ENCODE peak calls at places on chromosome 4, in five cellular contexts. K is AG10803, D is AG09309, S is WERI-Rb-1, B is retinal pigment epithelial cell. C is an unnamed sample.

GRCh38 chr4:59380841-59381366 is 1819.2 kb upstream of the ADGRL3 start:
- DNase-seq in K (no peak), D (no peak), S (no peak), B (no peak), C (no peak)

GRCh38 chr4:113292371-113293042 is 243.1 kb downstream of the ANK2 start:
- DNase-seq in K (peak; percentile 77), D (no peak), S (peak; percentile 67), B (no peak), C (peak; percentile 25)

GRCh38 chr4:147768113-147768512 is 36.2 kb downstream of the ARHGAP10 start:
- DNase-seq in K (peak; percentile 65), D (peak; percentile 86), S (no peak), B (no peak), C (no peak)

GRCh38 chr4:24471623-24472510 is 112.5 kb downstream of the DHX15 start:
- DNase-seq in K (peak; percentile 6), D (no peak), S (peak; percentile 18), B (no peak), C (peak; percentile 25)

GRCh38 chr4:93030670-93031069 is 726.9 kb downstream of the GRID2 start:
- DNase-seq in K (no peak), D (no peak), S (no peak), B (no peak), C (no peak)

GRCh38 chr4:7662507-7662846 is 227.7 kb upstream of the PSAPL1 start:
- DNase-seq in K (no peak), D (no peak), S (no peak), B (no peak), C (no peak)

GRCh38 chr4:55475394-55476243 is 71.1 kb downstream of the CLOCK start:
- DNase-seq in K (peak; percentile 69), D (peak; percentile 55), S (no peak), B (no peak), C (no peak)

GRCh38 chr4:145623831-145624230 is 4.6 kb downstream of the MMAA start:
- DNase-seq in K (peak; percentile 48), D (peak; percentile 25), S (no peak), B (no peak), C (no peak)

GRCh38 chr4:55125763-55126541 is 557 bp upstream of the KDR start:
- DNase-seq in K (peak; percentile 2), D (no peak), S (no peak), B (no peak), C (peak; percentile 4)

GRCh38 chr4:121827851-121828250 is 4.2 kb upstream of the CCNA2 start:
- DNase-seq in K (peak; percentile 31), D (peak; percentile 33), S (no peak), B (no peak), C (no peak)

GRCh38 chr4:101252721-101253120 is 94.6 kb downstream of the PPP3CA start:
- DNase-seq in K (peak; percentile 35), D (no peak), S (no peak), B (no peak), C (no peak)

GRCh38 chr4:7384003-7384928 is 50.5 kb downstream of the PSAPL1 start:
- DNase-seq in K (no peak), D (no peak), S (peak; percentile 5), B (no peak), C (no peak)

GRCh38 chr4:143358923-143359694 is 22.4 kb downstream of the GAB1 start:
- DNase-seq in K (peak; percentile 34), D (no peak), S (no peak), B (no peak), C (no peak)

GRCh38 chr4:13546855-13547562 is 2.7 kb upstream of the NKX3-2 start:
- DNase-seq in K (no peak), D (no peak), S (peak; percentile 61), B (no peak), C (peak; percentile 42)

GRCh38 chr4:148016063-148016637 is 284.3 kb downstream of the ARHGAP10 start:
- DNase-seq in K (no peak), D (no peak), S (no peak), B (peak; percentile 69), C (no peak)

GRCh38 chr4:17376205-17376604 is 135.7 kb downstream of the QDPR start:
- DNase-seq in K (peak; percentile 35), D (no peak), S (no peak), B (peak; percentile 28), C (no peak)

GRCh38 chr4:171279131-171279530 is 534.1 kb upstream of the GALNTL6 start:
- DNase-seq in K (no peak), D (no peak), S (no peak), B (no peak), C (no peak)

GRCh38 chr4:132003593-132003992 is 1145.5 kb upstream of the PCDH10 start:
- DNase-seq in K (no peak), D (no peak), S (peak; percentile 65), B (peak; percentile 76), C (no peak)

GRCh38 chr4:20127626-20128025 is 124.1 kb upstream of the SLIT2 start:
- DNase-seq in K (peak; percentile 19), D (no peak), S (no peak), B (no peak), C (no peak)

GRCh38 chr4:40180356-40180755 is 16.5 kb upstream of the RHOH start:
- DNase-seq in K (peak; percentile 93), D (peak; percentile 93), S (no peak), B (no peak), C (no peak)

GRCh38 chr4:17276821-17277220 is 235.1 kb downstream of the QDPR start:
- DNase-seq in K (peak; percentile 56), D (peak; percentile 16), S (no peak), B (no peak), C (no peak)

GRCh38 chr4:1501754-1502500 is 95.7 kb upstream of the NKX1-1 start:
- DNase-seq in K (no peak), D (no peak), S (peak; percentile 54), B (no peak), C (no peak)

GRCh38 chr4:154030747-154031146 is 241.9 kb upstream of the SFRP2 start:
- DNase-seq in K (no peak), D (no peak), S (no peak), B (no peak), C (no peak)

GRCh38 chr4:106671711-106672110 is 303.1 kb upstream of the GIMD1 start:
- DNase-seq in K (peak; percentile 68), D (no peak), S (no peak), B (no peak), C (no peak)

GRCh38 chr4:152265149-152265621 is 270.7 kb downstream of the FBXW7 start:
- DNase-seq in K (peak; percentile 68), D (peak; percentile 98), S (no peak), B (no peak), C (no peak)

GRCh38 chr4:40280586-40280985 is 54.5 kb upstream of the CHRNA9 start:
- DNase-seq in K (no peak), D (no peak), S (no peak), B (no peak), C (no peak)

GRCh38 chr4:180923476-180923875 is 1319.7 kb upstream of the TENM3 start:
- DNase-seq in K (peak; percentile 94), D (peak; percentile 82), S (no peak), B (no peak), C (no peak)

GRCh38 chr4:174318829-174319764 is 35.4 kb downstream of the CEP44 start:
- DNase-seq in K (peak; percentile 33), D (no peak), S (no peak), B (no peak), C (no peak)

GRCh38 chr4:120873554-120873953 is 49.0 kb downstream of the PRDM5 start:
- DNase-seq in K (no peak), D (no peak), S (no peak), B (no peak), C (no peak)

GRCh38 chr4:25320374-25321172 is 8.0 kb downstream of the ZCCHC4 start:
- DNase-seq in K (peak; percentile 67), D (peak; percentile 49), S (no peak), B (no peak), C (no peak)

GRCh38 chr4:92580816-92581215 is 277.1 kb downstream of the GRID2 start:
- DNase-seq in K (no peak), D (no peak), S (no peak), B (no peak), C (no peak)

GRCh38 chr4:112296949-112297483 is at the start of gene ALPK1:
- DNase-seq in K (peak; percentile 93), D (peak; percentile 81), S (no peak), B (peak; percentile 71), C (no peak)

GRCh38 chr4:150242820-150243458 is 164.7 kb downstream of the DCLK2 start:
- DNase-seq in K (peak; percentile 43), D (no peak), S (peak; percentile 60), B (no peak), C (peak; percentile 46)

GRCh38 chr4:4726051-4726450 is 133.4 kb upstream of the MSX1 start:
- DNase-seq in K (no peak), D (no peak), S (no peak), B (no peak), C (no peak)
- TF ChIP-seq CTCF in K (peak; percentile 34), D (peak; percentile 27), S (peak; percentile 70), B (peak; percentile 51), C (peak; percentile 52)

GRCh38 chr4:22460266-22460665 is 55.6 kb downstream of the ADGRA3 start:
- DNase-seq in K (no peak), D (no peak), S (no peak), B (no peak), C (no peak)

GRCh38 chr4:22465996-22466395 is 49.9 kb downstream of the ADGRA3 start:
- DNase-seq in K (no peak), D (no peak), S (no peak), B (no peak), C (no peak)

GRCh38 chr4:22463179-22463578 is 52.7 kb downstream of the ADGRA3 start:
- DNase-seq in K (no peak), D (no peak), S (peak; percentile 30), B (no peak), C (no peak)

GRCh38 chr4:22465349-22465748 is 50.5 kb downstream of the ADGRA3 start:
- DNase-seq in K (no peak), D (no peak), S (no peak), B (no peak), C (no peak)

DNA sequence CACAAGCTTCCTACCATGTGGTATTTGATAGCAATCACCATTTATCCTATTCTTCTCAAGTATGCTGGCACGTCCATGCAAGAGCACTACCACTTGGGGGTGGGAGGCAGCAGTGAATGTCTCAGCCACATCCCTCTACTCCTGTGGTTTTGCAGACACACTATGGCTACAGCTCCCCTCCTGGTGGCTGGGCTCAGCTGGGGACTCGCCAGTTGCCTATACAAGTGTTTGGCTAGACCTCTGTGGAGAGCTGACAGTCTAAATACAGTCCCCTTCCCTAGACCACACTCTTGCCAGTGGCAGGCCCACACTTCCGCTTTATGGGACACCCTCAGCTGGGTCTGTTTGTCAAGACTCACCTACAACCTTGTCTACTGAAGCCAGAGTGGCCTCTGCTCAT is 53.2 kb downstream of the ADGRA3 start:
- DNase-seq in K (no peak), D (no peak), S (peak; percentile 20), B (no peak), C (no peak)
- TF ChIP-seq CTCF in K (no peak), D (no peak), S (no peak), B (no peak), C (no peak)

DNA sequence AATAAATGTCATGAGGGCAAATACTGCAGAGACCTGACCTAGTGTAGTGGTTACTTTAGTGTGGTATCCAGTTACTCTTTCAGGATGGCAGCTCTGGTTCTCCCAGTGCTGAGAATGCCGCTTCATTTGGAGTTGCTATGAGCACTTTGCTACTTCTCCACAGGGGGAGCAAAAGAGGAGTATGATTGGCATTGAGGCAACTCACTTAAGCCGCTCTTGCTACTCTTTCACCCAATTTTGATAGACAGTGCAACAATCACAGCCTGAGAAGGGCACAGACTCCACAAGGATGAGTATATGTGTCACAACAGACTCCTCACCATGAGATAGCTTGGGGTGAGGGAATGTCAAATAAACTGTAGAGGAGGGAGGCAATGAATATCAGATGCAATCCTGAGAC is 81.2 kb downstream of the NPY1R start:
- DNase-seq in K (no peak), D (no peak), S (no peak), B (no peak), C (no peak)
- TF ChIP-seq CTCF in K (peak; percentile 4), D (no peak), S (peak; percentile 49), B (peak; percentile 42), C (peak; percentile 27)

GRCh38 chr4:159487284-159487747 is 384.4 kb downstream of the RAPGEF2 start:
- DNase-seq in K (peak; percentile 75), D (peak; percentile 53), S (peak; percentile 69), B (peak; percentile 62), C (peak; percentile 49)
- TF ChIP-seq CTCF in K (peak; percentile 89), D (peak; percentile 74), S (peak; percentile 86), B (peak; percentile 79), C (peak; percentile 93)

C was measured in neural crest cell.